ENCODE peak calls at places on chromosomes 11 and 22, in seven cellular contexts. G is stimulated activated CD4-positive, alpha-beta T cell treated with anti-CD3 and anti-CD28 coated beads, Interleukin-1b, Interleukin-23, amount 100 ng/mL, for 1 hour; D is CD4-positive, CD25-positive, alpha-beta regulatory T cell; C is AG10803; Z is HTR-8/SVneo; N is H9; M is epithelial cell of proximal tubule. X is an unnamed sample.
A peak's percentile ranks its signal among the peaks of the same experiment; 100 is the strongest.

GRCh38 chr22:47015589-47016178 is 253.2 kb downstream of the TBC1D22A start:
- DNase-seq in C (no peak), M (no peak), Z (no peak), D (no peak), N (no peak), G (no peak), X (no peak)

GRCh38 chr22:49687786-49688515 is 139.7 kb downstream of the BRD1 start:
- DNase-seq in N (peak; percentile 9), D (no peak), C (no peak), Z (no peak), G (no peak), M (no peak), X (no peak)

GRCh38 chr22:38755155-38755910 is 465 bp downstream of the SUN2 start:
- DNase-seq in D (peak; percentile 64), G (no peak), Z (peak; percentile 75), N (peak; percentile 64), M (no peak), C (peak; percentile 78), X (peak; percentile 74)

GRCh38 chr11:92753161-92753560 is 216.3 kb upstream of the MTNR1B start:
- DNase-seq in M (no peak), G (no peak), C (peak; percentile 55), Z (no peak), N (no peak), D (no peak), X (no peak)

GRCh38 chr11:28009383-28009782 is 98.6 kb downstream of the KIF18A start:
- DNase-seq in N (no peak), M (peak; percentile 13), Z (peak; percentile 5), C (peak; percentile 74), G (no peak), D (no peak), X (no peak)

GRCh38 chr11:26847459-26847858 is 125.6 kb upstream of the SLC5A12 start:
- DNase-seq in Z (no peak), D (no peak), M (no peak), G (no peak), N (no peak), C (peak; percentile 69), X (no peak)

GRCh38 chr22:27467039-27467438 is 334.5 kb downstream of the MN1 start:
- DNase-seq in G (no peak), M (no peak), Z (no peak), C (peak; percentile 34), N (no peak), D (no peak), X (no peak)

GRCh38 chr11:105609832-105610781 is at the start of gene GRIA4:
- DNase-seq in G (no peak), D (no peak), N (peak; percentile 70), C (peak; percentile 38), M (no peak), Z (peak; percentile 41), X (no peak)

GRCh38 chr22:39663751-39664150 is 93.2 kb downstream of the CACNA1I start:
- DNase-seq in M (no peak), D (no peak), G (no peak), Z (no peak), N (peak; percentile 60), C (no peak), X (no peak)

GRCh38 chr22:33573479-33573878 is 346.8 kb downstream of the LARGE1 start:
- DNase-seq in D (no peak), G (no peak), C (no peak), Z (no peak), M (peak; percentile 99), N (no peak), X (no peak)

GRCh38 chr11:85884581-85885021 is 29.4 kb downstream of the CCDC83 start:
- DNase-seq in G (no peak), C (peak; percentile 34), M (no peak), Z (no peak), D (no peak), N (no peak), X (no peak)

GRCh38 chr11:73345481-73346147 is 30.6 kb upstream of the RELT start:
- DNase-seq in C (no peak), N (no peak), G (no peak), D (no peak), M (no peak), Z (no peak), X (no peak)

GRCh38 chr11:93344855-93345333 is 14.4 kb downstream of the DEUP1 start:
- DNase-seq in G (no peak), M (no peak), N (no peak), Z (no peak), C (no peak), D (no peak), X (no peak)

GRCh38 chr11:63919267-63920125 is 2.5 kb upstream of the RCOR2 start:
- DNase-seq in G (no peak), D (no peak), Z (no peak), C (no peak), N (peak; percentile 96), M (no peak), X (no peak)

GRCh38 chr11:87150936-87151335 is 113.2 kb downstream of the TMEM135 start:
- DNase-seq in M (no peak), G (no peak), N (no peak), D (no peak), Z (no peak), C (peak; percentile 56), X (no peak)

GRCh38 chr22:19903513-19903912 is 38.1 kb upstream of the COMT start:
- DNase-seq in D (no peak), G (no peak), M (no peak), C (no peak), N (no peak), Z (no peak), X (no peak)

GRCh38 chr11:111665779-111666178 is 63.5 kb downstream of the SIK2 start:
- DNase-seq in C (peak; percentile 37), G (no peak), M (no peak), Z (peak; percentile 65), N (no peak), D (peak; percentile 18), X (no peak)

X was measured in natural killer cell.